ENCODE peak calls at places on chromosomes 13 and 19, in six cellular contexts. E is esophagus muscularis mucosa, T is neural progenitor cell, A is mesendoderm, I is adipocyte, Q is DND-41. H is an unnamed sample.
A peak's percentile ranks its signal among the peaks of the same experiment; 100 is the strongest.

GRCh38 chr13:25699056-25699455 is 327.3 kb downstream of the ATP8A2 start:
- DNase-seq in E (no peak), T (no peak), A (no peak), I (no peak), Q (no peak), H (no peak)

GRCh38 chr19:35142531-35143230 is 374 bp upstream of the FXYD7 start:
- DNase-seq in E (no peak), T (peak; percentile 84), A (peak; percentile 75), I (peak; percentile 64), Q (peak; percentile 51), H (no peak)

GRCh38 chr19:47231215-47232054 is 436 bp upstream of the BBC3 start:
- DNase-seq in E (peak; percentile 93), T (peak; percentile 90), A (peak; percentile 74), I (peak; percentile 96), Q (peak; percentile 90), H (peak; percentile 91)

GRCh38 chr19:46928951-46929350 is 68.2 kb downstream of the ARHGAP35 start:
- DNase-seq in E (no peak), T (no peak), A (no peak), I (no peak), Q (no peak), H (no peak)

GRCh38 chr19:10222201-10222890 is 8.8 kb downstream of the S1PR2 start:
- DNase-seq in E (no peak), T (no peak), A (no peak), I (no peak), Q (no peak), H (no peak)

GRCh38 chr19:14237011-14237941 is 31.3 kb upstream of the ADGRL1 start:
- DNase-seq in E (no peak), T (no peak), A (no peak), I (no peak), Q (no peak), H (no peak)

GRCh38 chr13:111346281-111346680 is 25.8 kb downstream of the TEX29 start:
- DNase-seq in E (no peak), T (no peak), A (no peak), I (no peak), Q (no peak), H (no peak)

GRCh38 chr19:8161135-8161646 is 11.8 kb upstream of the FBN3 start:
- DNase-seq in E (no peak), T (peak; percentile 17), A (peak; percentile 75), I (no peak), Q (peak; percentile 54), H (peak; percentile 17)

DNA sequence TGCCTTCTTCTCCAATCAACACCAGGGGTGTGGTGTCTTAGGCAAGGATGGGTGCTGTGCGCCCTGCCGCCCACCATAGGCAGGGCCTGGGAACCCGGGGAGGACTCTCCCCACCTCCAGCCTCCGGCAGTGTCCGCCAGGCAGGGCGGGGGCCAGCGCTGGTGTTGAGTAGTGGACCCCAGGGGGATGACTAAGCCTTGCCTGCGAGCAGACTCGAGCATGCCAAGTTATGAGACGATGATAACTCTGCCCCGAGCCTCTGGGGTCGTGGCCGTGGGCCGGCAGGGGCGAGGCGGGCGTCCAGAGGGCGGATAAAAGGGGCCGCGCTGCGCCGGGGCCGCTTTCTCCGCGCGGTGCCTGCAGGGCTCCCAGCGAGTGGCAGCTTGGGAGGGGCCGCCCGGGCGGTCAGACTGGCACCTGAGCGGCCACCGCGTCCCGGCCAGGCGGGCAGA is at the start of gene MEDAG:
- DNase-seq in E (peak; percentile 95), T (no peak), A (no peak), I (peak; percentile 50), Q (no peak), H (peak; percentile 78)
- H3K4me3 ChIP-seq in E (peak within 1 kb of the TSS; percentile 61), T (no peak within 1 kb of the TSS), A (no peak within 1 kb of the TSS), I (peak within 1 kb of the TSS; percentile 94), Q (no peak within 1 kb of the TSS), H (peak within 1 kb of the TSS; percentile 20)

GRCh38 chr19:41709951-41710645 is 1.7 kb downstream of the CEACAM5 start:
- DNase-seq in E (no peak), T (no peak), A (no peak), I (no peak), Q (no peak), H (no peak)
- H3K27me3 ChIP-seq in E (no peaks in the 10 kb centered on the region), T (no peaks in the 10 kb centered on the region), A (no peaks in the 10 kb centered on the region), I (peaks cover 49% of the 10 kb centered on the region), Q (peaks cover 12% of the 10 kb centered on the region), H (no peaks in the 10 kb centered on the region)

DNA sequence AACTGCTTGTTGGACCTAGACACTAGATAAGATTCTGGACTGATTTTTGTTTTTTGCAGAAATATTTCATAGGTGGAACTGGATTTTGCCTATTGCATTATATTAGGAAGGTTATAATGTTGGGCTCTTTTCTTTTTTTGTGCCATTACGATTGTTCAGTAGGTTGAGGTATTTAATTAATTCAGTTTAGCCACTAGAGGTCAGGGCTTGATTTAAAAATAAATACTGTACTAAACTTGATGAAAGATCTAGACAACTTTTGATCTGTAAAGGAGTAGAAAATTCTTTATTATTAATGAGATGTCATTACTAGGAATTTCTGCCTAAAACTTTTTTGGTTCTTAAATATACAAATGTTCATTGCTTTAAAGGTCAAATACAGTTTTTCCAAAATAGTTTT is 15.2 kb upstream of the SUPT20H start:
- DNase-seq in E (no peak), T (peak; percentile 24), A (peak; percentile 21), I (peak; percentile 68), Q (no peak), H (peak; percentile 57)
- H3K4me1 ChIP-seq in E (no peaks in the 10 kb centered on the region), T (no peaks in the 10 kb centered on the region), A (no peaks in the 10 kb centered on the region), I (peaks cover 19% of the 10 kb centered on the region), Q (no peaks in the 10 kb centered on the region), H (no peaks in the 10 kb centered on the region)

DNA sequence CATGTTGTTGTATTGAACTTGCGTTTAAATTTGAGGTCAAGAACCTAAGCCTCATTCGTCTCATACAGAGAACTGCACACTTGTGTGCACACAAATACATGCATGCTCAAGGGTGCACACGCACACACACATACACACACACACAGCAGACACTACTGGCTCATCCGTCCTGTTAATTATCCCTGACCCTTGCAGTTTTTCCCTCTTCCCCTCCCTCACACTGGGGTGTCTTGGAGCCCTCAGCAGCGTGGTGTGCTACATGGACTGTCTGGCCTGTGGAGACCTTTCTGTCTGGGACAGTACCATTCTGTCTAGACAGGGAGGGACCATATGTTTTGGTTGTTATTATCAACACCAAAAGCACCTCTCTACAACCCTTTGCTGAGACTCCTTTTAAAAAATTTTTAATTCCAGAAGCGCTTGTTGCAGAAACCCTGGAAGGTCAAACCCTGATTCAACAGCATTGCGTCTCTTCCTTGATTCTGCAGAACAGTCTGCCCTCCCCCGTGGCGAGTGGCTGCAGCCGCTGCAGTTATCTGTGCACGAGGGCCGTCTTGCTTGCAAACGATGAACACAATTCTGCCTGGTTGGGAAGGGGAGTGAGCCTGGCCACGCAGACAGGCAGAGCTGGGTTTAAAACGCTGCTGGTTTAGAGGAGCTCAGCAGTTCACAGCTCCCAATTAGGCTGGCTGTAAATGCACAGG is 374.0 kb downstream of the IRS2 start:
- DNase-seq in E (no peak), T (peak; percentile 77), A (peak; percentile 38), I (peak; percentile 29), Q (no peak), H (peak; percentile 76)
- H3K4me3 ChIP-seq in E (peak overlapping the region; percentile 27), T (no peak overlapping the region), A (no peak overlapping the region), I (peak overlapping the region; percentile 21), Q (no peak overlapping the region), H (no peak overlapping the region)

H was measured in fibroblast of lung.